ENCODE peak calls at places on chromosomes 1 and 21, in six cellular contexts. O is AML-193, K is A549, D is ureter, V is hypothalamus, L is SW 1271. X is an unnamed sample.

GRCh38 chr21:46094401-46095105 is 3.4 kb upstream of the COL6A2 start:
- DNase-seq in O (no peak), K (no peak), D (no peak), V (no peak), L (no peak), X (no peak)

GRCh38 chr1:236759252-236759859 is 35.7 kb upstream of the MTR start:
- DNase-seq in O (peak), K (peak), D (no peak), V (no peak), L (peak), X (peak)

GRCh38 chr1:157961805-157962762 is 31.4 kb upstream of the KIRREL1 start:
- DNase-seq in O (no peak), K (peak), D (no peak), V (no peak), L (no peak), X (no peak)

GRCh38 chr1:214401666-214402065 is 120.7 kb downstream of the SMYD2 start:
- DNase-seq in O (no peak), K (no peak), D (no peak), V (no peak), L (no peak), X (no peak)

GRCh38 chr1:58783090-58783992 is 506 bp downstream of the JUN start:
- DNase-seq in O (peak), K (no peak), D (peak), V (peak), L (peak), X (peak)

GRCh38 chr1:32900956-32901822 is at the start of gene TMEM54:
- DNase-seq in O (no peak), K (no peak), D (peak), V (no peak), L (no peak), X (no peak)

GRCh38 chr1:51690285-51690961 is 73.5 kb downstream of the OSBPL9 start:
- DNase-seq in O (no peak), K (peak), D (no peak), V (no peak), L (no peak), X (no peak)

GRCh38 chr1:95003433-95003738 is 69.4 kb downstream of the ALG14 start:
- DNase-seq in O (no peak), K (no peak), D (no peak), V (no peak), L (no peak), X (no peak)

GRCh38 chr21:45670731-45671130 is 27.2 kb downstream of the PCBP3 start:
- DNase-seq in O (no peak), K (no peak), D (no peak), V (no peak), L (no peak), X (no peak)

GRCh38 chr1:21308847-21309652 is 18.8 kb upstream of the ECE1 start:
- DNase-seq in O (no peak), K (no peak), D (no peak), V (no peak), L (no peak), X (no peak)

X was measured in globus pallidus.